ENCODE peak calls at places on chromosomes 6 and 20, in five cellular contexts. N, A, G, R and U are unnamed samples.
A peak's percentile ranks its signal among the peaks of the same experiment; 100 is the strongest.

GRCh38 chr20:35151739-35152138 is 4.6 kb upstream of the EDEM2 start:
- DNase-seq in A (no peak), G (no peak), R (no peak), N (peak; percentile 41), U (no peak)

GRCh38 chr20:24773751-24774201 is 175.3 kb upstream of the CST7 start:
- DNase-seq in R (no peak), G (no peak), N (peak; percentile 72), A (no peak), U (peak; percentile 26)

GRCh38 chr6:39062014-39062740 is 13.6 kb downstream of the GLP1R start:
- DNase-seq in N (no peak), A (no peak), R (no peak), G (no peak), U (no peak)

GRCh38 chr20:55565374-55565773 is 439.9 kb downstream of the CBLN4 start:
- DNase-seq in N (no peak), A (no peak), G (no peak), R (no peak), U (no peak)

GRCh38 chr6:103895136-103895535 is 964.6 kb downstream of the HACE1 start:
- DNase-seq in G (no peak), N (no peak), R (no peak), A (no peak), U (no peak)

GRCh38 chr6:142802124-142802523 is 142.9 kb downstream of the HIVEP2 start:
- DNase-seq in R (no peak), A (no peak), G (no peak), N (peak; percentile 99), U (peak; percentile 68)

GRCh38 chr6:71288228-71289038 is at the start of gene OGFRL1:
- DNase-seq in G (no peak), N (peak; percentile 53), A (peak; percentile 89), R (peak; percentile 81), U (peak; percentile 91)

GRCh38 chr6:105803439-105803838 is 282.7 kb upstream of the PRDM1 start:
- DNase-seq in R (no peak), G (no peak), N (peak; percentile 56), A (no peak), U (no peak)

GRCh38 chr20:44800398-44801046 is 9.8 kb downstream of the RIMS4 start:
- DNase-seq in N (no peak), R (no peak), A (peak; percentile 85), G (no peak), U (no peak)

GRCh38 chr6:105184921-105185320 is 5.1 kb upstream of the POPDC3 start:
- DNase-seq in A (no peak), N (peak; percentile 45), G (no peak), R (no peak), U (no peak)

GRCh38 chr6:57324538-57324937 is 7.1 kb downstream of the PRIM2 start:
- DNase-seq in N (peak; percentile 32), G (no peak), R (no peak), A (no peak), U (no peak)

GRCh38 chr6:46882622-46883021 is 39.1 kb downstream of the ADGRF5 start:
- DNase-seq in R (no peak), G (no peak), A (no peak), N (no peak), U (no peak)

GRCh38 chr20:3248167-3248992 is 9.4 kb upstream of the SLC4A11 start:
- DNase-seq in A (peak; percentile 88), N (no peak), G (no peak), R (no peak), U (peak; percentile 39)

GRCh38 chr6:136579800-136580199 is 29.6 kb upstream of the MAP7 start:
- DNase-seq in R (no peak), A (no peak), N (peak; percentile 66), G (no peak), U (no peak)

GRCh38 chr6:161168281-161168891 is 105.5 kb downstream of the AGPAT4 start:
- DNase-seq in R (no peak), N (peak; percentile 99), A (no peak), G (no peak), U (peak; percentile 61)

GRCh38 chr6:69593706-69594105 is 203.1 kb downstream of the LMBRD1 start:
- DNase-seq in A (no peak), R (no peak), G (no peak), N (no peak), U (no peak)

GRCh38 chr20:8523684-8524083 is 391.6 kb downstream of the PLCB1 start:
- DNase-seq in A (no peak), G (no peak), N (peak; percentile 8), R (no peak), U (no peak)

GRCh38 chr6:72561629-72562028 is 60.2 kb upstream of the KCNQ5 start:
- DNase-seq in N (no peak), R (no peak), G (peak; percentile 13), A (peak; percentile 9), U (no peak)

GRCh38 chr6:160106701-160107100 is 14.9 kb upstream of the SLC22A1 start:
- DNase-seq in A (no peak), R (no peak), N (no peak), G (no peak), U (no peak)
- H3K36me3 ChIP-seq in A (peaks cover 7% of the 10 kb centered on the region), R (peaks cover 25% of the 10 kb centered on the region), N (peaks cover 52% of the 10 kb centered on the region), G (peaks cover 21% of the 10 kb centered on the region), U (no peaks in the 10 kb centered on the region)

DNA sequence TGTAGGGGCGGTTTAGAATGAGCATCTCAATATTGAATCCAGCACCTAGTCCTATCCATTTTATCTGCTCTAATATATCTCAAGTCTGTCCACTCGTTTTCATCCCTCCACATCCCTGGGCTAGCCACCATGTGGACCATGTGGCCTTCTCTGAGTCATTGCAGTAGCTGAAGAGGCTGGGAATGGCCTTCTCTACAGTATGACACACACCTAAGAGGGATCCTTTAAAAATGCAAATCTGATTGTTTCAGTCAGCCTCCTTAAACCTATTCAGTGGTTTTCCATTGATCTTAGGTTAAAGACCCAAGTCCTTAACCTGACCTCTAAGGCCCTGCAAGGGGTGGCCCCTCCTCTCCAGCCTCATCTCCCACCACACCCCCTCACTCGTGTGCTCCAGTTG is 9.4 kb downstream of the RING1 start:
- DNase-seq in G (no peak), N (no peak), R (no peak), A (peak; percentile 36), U (no peak)
- H3K27me3 ChIP-seq in G (peaks cover 75% of the 10 kb centered on the region), N (peaks cover 21% of the 10 kb centered on the region), R (no peaks in the 10 kb centered on the region), A (peaks cover 73% of the 10 kb centered on the region), U (peaks cover 11% of the 10 kb centered on the region)

GRCh38 chr6:37317312-37318038 is 36.3 kb upstream of the RNF8 start:
- DNase-seq in R (no peak), G (no peak), N (no peak), A (no peak), U (no peak)

GRCh38 chr6:37319856-37320255 is 33.9 kb upstream of the RNF8 start:
- DNase-seq in A (no peak), G (no peak), N (peak; percentile 37), R (no peak), U (no peak)

GRCh38 chr6:37321101-37321500 is 32.7 kb upstream of the RNF8 start:
- DNase-seq in A (no peak), G (no peak), N (no peak), R (no peak), U (no peak)

GRCh38 chr6:37320649-37321048 is 33.1 kb upstream of the RNF8 start:
- DNase-seq in R (no peak), N (no peak), A (no peak), G (no peak), U (no peak)

GRCh38 chr6:37319156-37319555 is 34.6 kb upstream of the RNF8 start:
- DNase-seq in A (no peak), N (no peak), G (no peak), R (no peak), U (no peak)
- H3K36me3 ChIP-seq in A (peaks cover 32% of the 10 kb centered on the region), N (peaks cover 51% of the 10 kb centered on the region), G (peaks cover 36% of the 10 kb centered on the region), R (peaks cover 49% of the 10 kb centered on the region), U (no peaks in the 10 kb centered on the region)

GRCh38 chr6:117266948-117267347 is 1.6 kb downstream of the VGLL2 start:
- DNase-seq in N (no peak), G (no peak), R (no peak), A (no peak), U (no peak)
- H3K27me3 ChIP-seq in N (peaks cover 84% of the 10 kb centered on the region), G (peaks cover 99% of the 10 kb centered on the region), R (peaks cover 26% of the 10 kb centered on the region), A (peaks cover 99% of the 10 kb centered on the region), U (peaks cover 94% of the 10 kb centered on the region)

DNA sequence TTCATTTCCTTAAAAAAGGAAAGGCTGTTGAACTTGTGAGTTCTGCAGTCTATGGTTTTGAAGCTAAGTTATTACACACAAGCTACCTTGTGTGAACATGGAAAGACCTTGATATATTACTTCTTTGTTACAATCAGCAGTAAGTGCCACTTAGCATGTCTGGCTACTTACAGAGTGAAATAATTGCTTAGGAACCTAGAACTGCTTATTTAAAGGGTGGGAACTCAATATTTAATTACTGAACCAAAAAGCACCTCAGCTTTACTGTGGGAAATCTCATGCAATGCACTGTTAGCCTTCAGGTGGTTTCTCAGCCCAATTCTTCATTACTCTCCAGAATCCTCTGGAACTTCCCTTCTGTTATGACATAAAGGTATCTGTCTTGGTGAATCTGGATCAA is 17.9 kb downstream of the PERP start:
- DNase-seq in G (no peak), N (no peak), R (no peak), A (no peak), U (no peak)
- H3K36me3 ChIP-seq in G (peaks cover 4% of the 10 kb centered on the region), N (peaks cover 5% of the 10 kb centered on the region), R (no peaks in the 10 kb centered on the region), A (no peaks in the 10 kb centered on the region), U (no peaks in the 10 kb centered on the region)